ENCODE peak calls at places on chromosomes 1 and 21, in nine cellular contexts. One of them, this sample, is unnamed.

GRCh38 chr1:28601696-28602095 is 9.6 kb downstream of the RAB42 start:
- DNase-seq in activated naive CD8-positive, alpha-beta T cell treated with anti-CD3 and anti-CD28 coated beads, Interleukin-2, amount 10 ng/mL, durations not matched to agents 7 days and 5 days: no peak
- DNase-seq in AG10803: peak
- DNase-seq in GM12864: no peak
- DNase-seq in T-cell: no peak
- DNase-seq in ovary: peak
- DNase-seq in T-helper 9 cell: no peak
- DNase-seq in AML-193: no peak
- DNase-seq in hippocampal formation: no peak
- DNase-seq in this sample: no peak

GRCh38 chr1:86377341-86377740 is 18.8 kb downstream of the ODF2L start:
- DNase-seq in activated naive CD8-positive, alpha-beta T cell treated with anti-CD3 and anti-CD28 coated beads, Interleukin-2, amount 10 ng/mL, durations not matched to agents 7 days and 5 days: no peak
- DNase-seq in AG10803: no peak
- DNase-seq in GM12864: no peak
- DNase-seq in T-cell: no peak
- DNase-seq in ovary: no peak
- DNase-seq in T-helper 9 cell: no peak
- DNase-seq in AML-193: no peak
- DNase-seq in hippocampal formation: no peak
- DNase-seq in this sample: no peak

GRCh38 chr1:210587547-210587946 is 258.8 kb downstream of the HHAT start:
- DNase-seq in activated naive CD8-positive, alpha-beta T cell treated with anti-CD3 and anti-CD28 coated beads, Interleukin-2, amount 10 ng/mL, durations not matched to agents 7 days and 5 days: no peak
- DNase-seq in AG10803: peak
- DNase-seq in GM12864: no peak
- DNase-seq in T-cell: no peak
- DNase-seq in ovary: no peak
- DNase-seq in T-helper 9 cell: no peak
- DNase-seq in AML-193: no peak
- DNase-seq in hippocampal formation: no peak
- DNase-seq in this sample: no peak

GRCh38 chr1:18927654-18928272 is 25.4 kb upstream of the ALDH4A1 start:
- DNase-seq in activated naive CD8-positive, alpha-beta T cell treated with anti-CD3 and anti-CD28 coated beads, Interleukin-2, amount 10 ng/mL, durations not matched to agents 7 days and 5 days: peak
- DNase-seq in AG10803: no peak
- DNase-seq in GM12864: no peak
- DNase-seq in T-cell: no peak
- DNase-seq in ovary: no peak
- DNase-seq in T-helper 9 cell: no peak
- DNase-seq in AML-193: no peak
- DNase-seq in hippocampal formation: no peak
- DNase-seq in this sample: peak

GRCh38 chr1:118185083-118185899 is at the start of gene SPAG17:
- DNase-seq in activated naive CD8-positive, alpha-beta T cell treated with anti-CD3 and anti-CD28 coated beads, Interleukin-2, amount 10 ng/mL, durations not matched to agents 7 days and 5 days: peak
- DNase-seq in AG10803: peak
- DNase-seq in GM12864: no peak
- DNase-seq in T-cell: no peak
- DNase-seq in ovary: peak
- DNase-seq in T-helper 9 cell: no peak
- DNase-seq in AML-193: no peak
- DNase-seq in hippocampal formation: no peak
- DNase-seq in this sample: no peak

GRCh38 chr1:198680174-198680871 is 41.5 kb downstream of the PTPRC start:
- DNase-seq in activated naive CD8-positive, alpha-beta T cell treated with anti-CD3 and anti-CD28 coated beads, Interleukin-2, amount 10 ng/mL, durations not matched to agents 7 days and 5 days: no peak
- DNase-seq in AG10803: no peak
- DNase-seq in GM12864: no peak
- DNase-seq in T-cell: no peak
- DNase-seq in ovary: no peak
- DNase-seq in T-helper 9 cell: no peak
- DNase-seq in AML-193: no peak
- DNase-seq in hippocampal formation: no peak
- DNase-seq in this sample: no peak

GRCh38 chr21:41048141-41048540 is 119.8 kb upstream of the BACE2 start:
- DNase-seq in activated naive CD8-positive, alpha-beta T cell treated with anti-CD3 and anti-CD28 coated beads, Interleukin-2, amount 10 ng/mL, durations not matched to agents 7 days and 5 days: no peak
- DNase-seq in AG10803: no peak
- DNase-seq in GM12864: no peak
- DNase-seq in T-cell: no peak
- DNase-seq in ovary: no peak
- DNase-seq in T-helper 9 cell: no peak
- DNase-seq in AML-193: no peak
- DNase-seq in hippocampal formation: no peak
- DNase-seq in this sample: no peak

GRCh38 chr1:168321945-168322344 is 41.3 kb downstream of the TBX19 start:
- DNase-seq in activated naive CD8-positive, alpha-beta T cell treated with anti-CD3 and anti-CD28 coated beads, Interleukin-2, amount 10 ng/mL, durations not matched to agents 7 days and 5 days: no peak
- DNase-seq in AG10803: peak
- DNase-seq in GM12864: no peak
- DNase-seq in T-cell: no peak
- DNase-seq in ovary: no peak
- DNase-seq in T-helper 9 cell: no peak
- DNase-seq in AML-193: peak
- DNase-seq in hippocampal formation: no peak
- DNase-seq in this sample: no peak

GRCh38 chr1:61641171-61641570 is 83.8 kb downstream of the TM2D1 start:
- DNase-seq in activated naive CD8-positive, alpha-beta T cell treated with anti-CD3 and anti-CD28 coated beads, Interleukin-2, amount 10 ng/mL, durations not matched to agents 7 days and 5 days: no peak
- DNase-seq in AG10803: no peak
- DNase-seq in GM12864: no peak
- DNase-seq in T-cell: no peak
- DNase-seq in ovary: no peak
- DNase-seq in T-helper 9 cell: no peak
- DNase-seq in AML-193: peak
- DNase-seq in hippocampal formation: no peak
- DNase-seq in this sample: no peak

GRCh38 chr1:205061665-205062069 is 18.7 kb downstream of the CNTN2 start:
- DNase-seq in activated naive CD8-positive, alpha-beta T cell treated with anti-CD3 and anti-CD28 coated beads, Interleukin-2, amount 10 ng/mL, durations not matched to agents 7 days and 5 days: peak
- DNase-seq in AG10803: peak
- DNase-seq in GM12864: no peak
- DNase-seq in T-cell: peak
- DNase-seq in ovary: peak
- DNase-seq in T-helper 9 cell: peak
- DNase-seq in AML-193: peak
- DNase-seq in hippocampal formation: peak
- DNase-seq in this sample: peak

GRCh38 chr1:229028987-229029550 is 241.8 kb upstream of the RAB4A start:
- DNase-seq in activated naive CD8-positive, alpha-beta T cell treated with anti-CD3 and anti-CD28 coated beads, Interleukin-2, amount 10 ng/mL, durations not matched to agents 7 days and 5 days: no peak
- DNase-seq in AG10803: no peak
- DNase-seq in GM12864: no peak
- DNase-seq in T-cell: no peak
- DNase-seq in ovary: no peak
- DNase-seq in T-helper 9 cell: no peak
- DNase-seq in AML-193: no peak
- DNase-seq in hippocampal formation: no peak
- DNase-seq in this sample: no peak

GRCh38 chr1:234592240-234592639 is 17.7 kb downstream of the IRF2BP2 start:
- DNase-seq in activated naive CD8-positive, alpha-beta T cell treated with anti-CD3 and anti-CD28 coated beads, Interleukin-2, amount 10 ng/mL, durations not matched to agents 7 days and 5 days: no peak
- DNase-seq in AG10803: no peak
- DNase-seq in GM12864: no peak
- DNase-seq in T-cell: no peak
- DNase-seq in ovary: no peak
- DNase-seq in T-helper 9 cell: no peak
- DNase-seq in AML-193: no peak
- DNase-seq in hippocampal formation: no peak
- DNase-seq in this sample: no peak

GRCh38 chr1:205519541-205520131 is 15.2 kb downstream of the CDK18 start:
- DNase-seq in activated naive CD8-positive, alpha-beta T cell treated with anti-CD3 and anti-CD28 coated beads, Interleukin-2, amount 10 ng/mL, durations not matched to agents 7 days and 5 days: no peak
- DNase-seq in AG10803: peak
- DNase-seq in GM12864: no peak
- DNase-seq in T-cell: no peak
- DNase-seq in ovary: no peak
- DNase-seq in T-helper 9 cell: no peak
- DNase-seq in AML-193: no peak
- DNase-seq in hippocampal formation: peak
- DNase-seq in this sample: no peak

GRCh38 chr1:195122497-195122896 is 1485.7 kb downstream of the KCNT2 start:
- DNase-seq in activated naive CD8-positive, alpha-beta T cell treated with anti-CD3 and anti-CD28 coated beads, Interleukin-2, amount 10 ng/mL, durations not matched to agents 7 days and 5 days: no peak
- DNase-seq in AG10803: no peak
- DNase-seq in GM12864: no peak
- DNase-seq in T-cell: no peak
- DNase-seq in ovary: no peak
- DNase-seq in T-helper 9 cell: no peak
- DNase-seq in AML-193: no peak
- DNase-seq in hippocampal formation: no peak
- DNase-seq in this sample: no peak

GRCh38 chr1:31703431-31704260 is at the start of gene COL16A1:
- DNase-seq in activated naive CD8-positive, alpha-beta T cell treated with anti-CD3 and anti-CD28 coated beads, Interleukin-2, amount 10 ng/mL, durations not matched to agents 7 days and 5 days: no peak
- DNase-seq in AG10803: peak
- DNase-seq in GM12864: no peak
- DNase-seq in T-cell: no peak
- DNase-seq in ovary: peak
- DNase-seq in T-helper 9 cell: no peak
- DNase-seq in AML-193: no peak
- DNase-seq in hippocampal formation: peak
- DNase-seq in this sample: no peak

GRCh38 chr1:111140680-111140967 is 601 bp downstream of the CEPT1 start:
- DNase-seq in activated naive CD8-positive, alpha-beta T cell treated with anti-CD3 and anti-CD28 coated beads, Interleukin-2, amount 10 ng/mL, durations not matched to agents 7 days and 5 days: no peak
- DNase-seq in AG10803: peak
- DNase-seq in GM12864: no peak
- DNase-seq in T-cell: no peak
- DNase-seq in ovary: no peak
- DNase-seq in T-helper 9 cell: no peak
- DNase-seq in AML-193: no peak
- DNase-seq in hippocampal formation: no peak
- DNase-seq in this sample: no peak

GRCh38 chr1:51484591-51484990 is 34.5 kb downstream of the EPS15 start:
- DNase-seq in activated naive CD8-positive, alpha-beta T cell treated with anti-CD3 and anti-CD28 coated beads, Interleukin-2, amount 10 ng/mL, durations not matched to agents 7 days and 5 days: no peak
- DNase-seq in AG10803: peak
- DNase-seq in GM12864: no peak
- DNase-seq in T-cell: no peak
- DNase-seq in ovary: no peak
- DNase-seq in T-helper 9 cell: no peak
- DNase-seq in AML-193: no peak
- DNase-seq in hippocampal formation: no peak
- DNase-seq in this sample: no peak

This sample was measured in Jurkat, Clone E6-1.